ENCODE peak calls at places on chromosomes 13 and 19, in four cellular contexts. One of them, this sample, is unnamed. For H3K4me1 and H3K27me3, the result is how much of the 10 kb centered on the place peaks cover.

GRCh38 chr19:32397736-32398135 is 7.8 kb upstream of the DPY19L3 start:
- DNase-seq in suprapubic skin: no peak
- DNase-seq in fibroblast of lung: peak
- DNase-seq in IMR-90: peak
- DNase-seq in this sample: no peak

GRCh38 chr13:59774511-59774911 is 389.2 kb downstream of the DIAPH3 start:
- DNase-seq in fibroblast of lung: peak
- DNase-seq in IMR-90: peak
- DNase-seq in suprapubic skin: no peak
- DNase-seq in this sample: no peak

GRCh38 chr13:26914624-26915023 is 154.0 kb upstream of the GPR12 start:
- DNase-seq in IMR-90: no peak
- DNase-seq in fibroblast of lung: peak
- DNase-seq in suprapubic skin: no peak
- DNase-seq in this sample: no peak

GRCh38 chr13:101661839-101662238 is 209.4 kb downstream of the ITGBL1 start:
- DNase-seq in IMR-90: no peak
- DNase-seq in suprapubic skin: no peak
- DNase-seq in fibroblast of lung: peak
- DNase-seq in this sample: no peak

GRCh38 chr13:105679832-105680231 is 855.6 kb downstream of the EFNB2 start:
- DNase-seq in fibroblast of lung: no peak
- DNase-seq in IMR-90: no peak
- DNase-seq in suprapubic skin: no peak
- DNase-seq in this sample: no peak

GRCh38 chr19:43767316-43767715 is 12.6 kb upstream of the SMG9 start:
- DNase-seq in IMR-90: no peak
- DNase-seq in fibroblast of lung: no peak
- DNase-seq in suprapubic skin: no peak
- DNase-seq in this sample: no peak

GRCh38 chr19:42286349-42287016 is 15.4 kb upstream of the PRR19 start:
- DNase-seq in suprapubic skin: peak
- DNase-seq in IMR-90: peak
- DNase-seq in fibroblast of lung: peak
- DNase-seq in this sample: no peak

GRCh38 chr13:24270639-24271131 is 38.7 kb upstream of the C1QTNF9 start:
- DNase-seq in IMR-90: peak
- DNase-seq in suprapubic skin: no peak
- DNase-seq in fibroblast of lung: peak
- DNase-seq in this sample: peak

GRCh38 chr13:90500569-90500968 is 846.9 kb upstream of the MIR17HG start:
- DNase-seq in fibroblast of lung: no peak
- DNase-seq in IMR-90: no peak
- DNase-seq in suprapubic skin: no peak
- DNase-seq in this sample: no peak

GRCh38 chr13:44917589-44918322 is 71.5 kb downstream of the NUFIP1 start:
- DNase-seq in IMR-90: peak
- DNase-seq in fibroblast of lung: peak
- DNase-seq in suprapubic skin: peak
- DNase-seq in this sample: peak

GRCh38 chr13:98622926-98623325 is 46.0 kb upstream of the STK24 start:
- DNase-seq in suprapubic skin: no peak
- DNase-seq in IMR-90: no peak
- DNase-seq in fibroblast of lung: no peak
- DNase-seq in this sample: no peak

GRCh38 chr13:35388456-35388855 is 88.0 kb downstream of the MAB21L1 start:
- DNase-seq in fibroblast of lung: no peak
- DNase-seq in IMR-90: no peak
- DNase-seq in suprapubic skin: no peak
- DNase-seq in this sample: no peak

GRCh38 chr19:27635401-27635800 is 1577.5 kb downstream of the UQCRFS1 start:
- DNase-seq in IMR-90: no peak
- DNase-seq in suprapubic skin: no peak
- DNase-seq in fibroblast of lung: no peak
- DNase-seq in this sample: no peak

GRCh38 chr13:76973920-76974617 is 17.8 kb upstream of the CLN5 start:
- DNase-seq in suprapubic skin: no peak
- DNase-seq in IMR-90: no peak
- DNase-seq in fibroblast of lung: no peak
- DNase-seq in this sample: no peak

GRCh38 chr13:98834254-98834960 is 81.9 kb upstream of the SLC15A1 start:
- DNase-seq in suprapubic skin: no peak
- DNase-seq in fibroblast of lung: no peak
- DNase-seq in IMR-90: no peak
- DNase-seq in this sample: no peak

GRCh38 chr19:53156888-53157287 is 2.0 kb downstream of the ZNF347 start:
- DNase-seq in IMR-90: no peak
- DNase-seq in suprapubic skin: no peak
- DNase-seq in fibroblast of lung: no peak
- DNase-seq in this sample: no peak

GRCh38 chr19:5115771-5116202 is 146.9 kb downstream of the KDM4B start:
- DNase-seq in fibroblast of lung: peak
- DNase-seq in suprapubic skin: no peak
- DNase-seq in IMR-90: peak
- DNase-seq in this sample: no peak

GRCh38 chr13:59755647-59756290 is 408.0 kb downstream of the DIAPH3 start:
- DNase-seq in suprapubic skin: no peak
- DNase-seq in fibroblast of lung: no peak
- DNase-seq in IMR-90: no peak
- DNase-seq in this sample: no peak

GRCh38 chr13:31204592-31204991 is 4.8 kb downstream of the B3GLCT start:
- DNase-seq in fibroblast of lung: peak
- DNase-seq in IMR-90: peak
- DNase-seq in suprapubic skin: no peak
- DNase-seq in this sample: no peak

GRCh38 chr19:32830231-32831014 is 39.1 kb downstream of the SLC7A9 start:
- DNase-seq in IMR-90: peak
- DNase-seq in fibroblast of lung: peak
- DNase-seq in suprapubic skin: no peak
- DNase-seq in this sample: no peak

GRCh38 chr13:111485491-111486250 is 165.2 kb downstream of the TEX29 start:
- DNase-seq in fibroblast of lung: no peak
- DNase-seq in IMR-90: no peak
- DNase-seq in suprapubic skin: no peak
- DNase-seq in this sample: no peak

GRCh38 chr13:21825186-21825585 is 154.3 kb downstream of the FGF9 start:
- DNase-seq in suprapubic skin: no peak
- DNase-seq in IMR-90: peak
- DNase-seq in fibroblast of lung: no peak
- DNase-seq in this sample: no peak

GRCh38 chr19:42083537-42083936 is 7.6 kb downstream of the ZNF574 start:
- DNase-seq in IMR-90: no peak
- DNase-seq in fibroblast of lung: no peak
- DNase-seq in suprapubic skin: no peak
- DNase-seq in this sample: no peak

GRCh38 chr19:5273782-5274181 is 66.8 kb downstream of the PTPRS start:
- DNase-seq in fibroblast of lung: no peak
- DNase-seq in suprapubic skin: no peak
- DNase-seq in IMR-90: no peak
- DNase-seq in this sample: no peak

GRCh38 chr13:29454931-29455481 is 140.5 kb downstream of the SLC7A1 start:
- DNase-seq in suprapubic skin: no peak
- DNase-seq in fibroblast of lung: peak
- DNase-seq in IMR-90: peak
- DNase-seq in this sample: no peak

GRCh38 chr19:45973564-45974338 is at the start of gene NOVA2:
- DNase-seq in suprapubic skin: no peak
- DNase-seq in IMR-90: peak
- DNase-seq in fibroblast of lung: peak
- DNase-seq in this sample: no peak
- H3K4me1 ChIP-seq in suprapubic skin: under half
- H3K4me1 ChIP-seq in IMR-90: under half
- H3K4me1 ChIP-seq in fibroblast of lung: under half
- H3K4me1 ChIP-seq in this sample: under half

DNA sequence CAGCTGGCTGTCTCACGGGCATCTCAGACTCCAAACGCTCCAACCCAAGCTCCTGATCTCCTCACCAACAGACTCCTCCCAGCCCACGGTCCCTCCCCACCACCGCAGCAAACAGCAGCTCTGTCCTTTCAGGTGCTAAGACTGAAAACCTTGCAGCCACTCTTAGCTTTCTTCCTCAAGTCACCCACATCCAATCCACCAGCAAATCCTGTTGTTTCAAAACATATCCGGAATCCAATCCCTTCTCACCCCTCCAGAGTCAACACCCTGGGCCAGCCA is 20.8 kb downstream of the C19orf81 start:
- DNase-seq in fibroblast of lung: no peak
- DNase-seq in suprapubic skin: no peak
- DNase-seq in IMR-90: no peak
- DNase-seq in this sample: no peak
- H3K27me3 ChIP-seq in fibroblast of lung: under half
- H3K27me3 ChIP-seq in suprapubic skin: half or more
- H3K27me3 ChIP-seq in IMR-90: half or more
- H3K27me3 ChIP-seq in this sample: under half

GRCh38 chr13:46166947-46167610 is 14.9 kb downstream of the LCP1 start:
- DNase-seq in fibroblast of lung: no peak
- DNase-seq in IMR-90: no peak
- DNase-seq in suprapubic skin: no peak
- DNase-seq in this sample: no peak
- H3K4me1 ChIP-seq in fibroblast of lung: under half
- H3K4me1 ChIP-seq in IMR-90: under half
- H3K4me1 ChIP-seq in suprapubic skin: under half
- H3K4me1 ChIP-seq in this sample: under half

GRCh38 chr13:112911883-112912282 is 57.1 kb upstream of the MCF2L start:
- DNase-seq in fibroblast of lung: no peak
- DNase-seq in suprapubic skin: no peak
- DNase-seq in IMR-90: no peak
- DNase-seq in this sample: no peak
- H3K27me3 ChIP-seq in fibroblast of lung: under half
- H3K27me3 ChIP-seq in suprapubic skin: under half
- H3K27me3 ChIP-seq in IMR-90: half or more
- H3K27me3 ChIP-seq in this sample: under half

GRCh38 chr19:2495130-2495641 is 19.3 kb downstream of the GADD45B start:
- DNase-seq in IMR-90: peak
- DNase-seq in fibroblast of lung: peak
- DNase-seq in suprapubic skin: peak
- DNase-seq in this sample: no peak
- H3K4me1 ChIP-seq in IMR-90: under half
- H3K4me1 ChIP-seq in fibroblast of lung: under half
- H3K4me1 ChIP-seq in suprapubic skin: half or more
- H3K4me1 ChIP-seq in this sample: under half